ENCODE peak calls at places on chromosomes 1 and 21, in five cellular contexts. One of them, this sample, is unnamed.

GRCh38 chr1:44031900-44032817 is 897 bp upstream of the SLC6A9 start:
- DNase-seq in H1: no peak
- DNase-seq in mesenchymal stem cell: no peak
- DNase-seq in neuronal stem cell: no peak
- DNase-seq in trophoblast cell: no peak
- DNase-seq in this sample: peak

GRCh38 chr21:37266515-37267221 is 466 bp downstream of the VPS26C start:
- DNase-seq in H1: peak
- DNase-seq in mesenchymal stem cell: peak
- DNase-seq in neuronal stem cell: peak
- DNase-seq in trophoblast cell: peak
- DNase-seq in this sample: no peak

GRCh38 chr1:43711049-43711448 is 3.7 kb downstream of the ST3GAL3 start:
- DNase-seq in H1: no peak
- DNase-seq in mesenchymal stem cell: peak
- DNase-seq in neuronal stem cell: no peak
- DNase-seq in trophoblast cell: no peak
- DNase-seq in this sample: no peak

GRCh38 chr1:188958461-188959115 is 1519.1 kb downstream of the BRINP3 start:
- DNase-seq in H1: no peak
- DNase-seq in mesenchymal stem cell: peak
- DNase-seq in neuronal stem cell: no peak
- DNase-seq in trophoblast cell: no peak
- DNase-seq in this sample: no peak

GRCh38 chr1:59156526-59157196 is 140.2 kb upstream of the FGGY start:
- DNase-seq in H1: no peak
- DNase-seq in mesenchymal stem cell: peak
- DNase-seq in neuronal stem cell: peak
- DNase-seq in trophoblast cell: peak
- DNase-seq in this sample: no peak

GRCh38 chr1:175360016-175360415 is 167.4 kb upstream of the KIAA0040 start:
- DNase-seq in H1: no peak
- DNase-seq in mesenchymal stem cell: no peak
- DNase-seq in neuronal stem cell: no peak
- DNase-seq in trophoblast cell: peak
- DNase-seq in this sample: no peak

GRCh38 chr1:36115200-36115669 is 9.8 kb downstream of the COL8A2 start:
- DNase-seq in H1: no peak
- DNase-seq in mesenchymal stem cell: no peak
- DNase-seq in neuronal stem cell: no peak
- DNase-seq in trophoblast cell: no peak
- DNase-seq in this sample: no peak

GRCh38 chr1:40316595-40317393 is at the start of gene COL9A2:
- DNase-seq in H1: peak
- DNase-seq in mesenchymal stem cell: peak
- DNase-seq in neuronal stem cell: no peak
- DNase-seq in trophoblast cell: peak
- DNase-seq in this sample: peak

GRCh38 chr1:181073638-181074037 is 14.9 kb upstream of the IER5 start:
- DNase-seq in H1: no peak
- DNase-seq in mesenchymal stem cell: peak
- DNase-seq in neuronal stem cell: no peak
- DNase-seq in trophoblast cell: no peak
- DNase-seq in this sample: no peak

GRCh38 chr1:247406014-247406656 is 9.8 kb upstream of the NLRP3 start:
- DNase-seq in H1: no peak
- DNase-seq in mesenchymal stem cell: no peak
- DNase-seq in neuronal stem cell: no peak
- DNase-seq in trophoblast cell: no peak
- DNase-seq in this sample: no peak
- H2BK12ac ChIP-seq in H1: no peak
- H2BK12ac ChIP-seq in mesenchymal stem cell: no peak
- H2BK12ac ChIP-seq in neuronal stem cell: no peak
- H2BK12ac ChIP-seq in trophoblast cell: no peak
- H2BK12ac ChIP-seq in this sample: no peak

GRCh38 chr1:81174811-81175476 is 625.8 kb upstream of the ADGRL2 start:
- DNase-seq in H1: no peak
- DNase-seq in mesenchymal stem cell: peak
- DNase-seq in neuronal stem cell: no peak
- DNase-seq in trophoblast cell: peak
- DNase-seq in this sample: no peak

GRCh38 chr1:81183157-81183952 is 617.4 kb upstream of the ADGRL2 start:
- DNase-seq in H1: no peak
- DNase-seq in mesenchymal stem cell: no peak
- DNase-seq in neuronal stem cell: no peak
- DNase-seq in trophoblast cell: no peak
- DNase-seq in this sample: no peak

GRCh38 chr1:81174052-81174451 is 626.7 kb upstream of the ADGRL2 start:
- DNase-seq in H1: no peak
- DNase-seq in mesenchymal stem cell: peak
- DNase-seq in neuronal stem cell: no peak
- DNase-seq in trophoblast cell: no peak
- DNase-seq in this sample: no peak

GRCh38 chr1:81179239-81179638 is 621.5 kb upstream of the ADGRL2 start:
- DNase-seq in H1: no peak
- DNase-seq in mesenchymal stem cell: peak
- DNase-seq in neuronal stem cell: no peak
- DNase-seq in trophoblast cell: peak
- DNase-seq in this sample: no peak
- H2BK12ac ChIP-seq in H1: no peak
- H2BK12ac ChIP-seq in mesenchymal stem cell: no peak
- H2BK12ac ChIP-seq in neuronal stem cell: no peak
- H2BK12ac ChIP-seq in trophoblast cell: no peak
- H2BK12ac ChIP-seq in this sample: no peak

DNA sequence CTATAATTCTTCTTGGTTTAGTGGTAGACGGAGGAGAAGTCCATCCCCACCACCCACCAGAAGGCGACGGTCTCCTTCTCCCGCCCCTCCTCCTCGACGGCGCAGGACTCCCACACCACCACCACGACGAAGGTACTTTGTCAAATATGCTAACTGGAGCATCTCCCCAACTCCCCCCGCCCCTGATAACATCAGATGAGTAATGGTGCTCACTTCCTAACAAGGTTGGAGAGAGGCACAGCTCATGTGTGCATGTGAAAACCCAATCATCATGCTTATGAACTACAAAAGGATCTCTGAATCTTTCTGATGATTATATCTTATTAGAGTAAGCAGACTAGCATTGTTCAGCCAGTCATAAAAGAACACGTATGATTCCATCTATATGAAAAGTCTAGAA is 23.7 kb downstream of the SRRM1 start:
- DNase-seq in H1: no peak
- DNase-seq in mesenchymal stem cell: no peak
- DNase-seq in neuronal stem cell: no peak
- DNase-seq in trophoblast cell: no peak
- DNase-seq in this sample: no peak
- H2BK12ac ChIP-seq in H1: no peak
- H2BK12ac ChIP-seq in mesenchymal stem cell: no peak
- H2BK12ac ChIP-seq in neuronal stem cell: no peak
- H2BK12ac ChIP-seq in trophoblast cell: no peak
- H2BK12ac ChIP-seq in this sample: no peak

GRCh38 chr1:169814265-169814664 is 19.6 kb upstream of the METTL18 start:
- DNase-seq in H1: no peak
- DNase-seq in mesenchymal stem cell: no peak
- DNase-seq in neuronal stem cell: no peak
- DNase-seq in trophoblast cell: no peak
- DNase-seq in this sample: no peak
- H2BK12ac ChIP-seq in H1: no peak
- H2BK12ac ChIP-seq in mesenchymal stem cell: no peak
- H2BK12ac ChIP-seq in neuronal stem cell: no peak
- H2BK12ac ChIP-seq in trophoblast cell: no peak
- H2BK12ac ChIP-seq in this sample: no peak

GRCh38 chr1:93988634-93989350 is 79.6 kb upstream of the GCLM start:
- DNase-seq in H1: no peak
- DNase-seq in mesenchymal stem cell: peak
- DNase-seq in neuronal stem cell: no peak
- DNase-seq in trophoblast cell: peak
- DNase-seq in this sample: no peak
- H2BK12ac ChIP-seq in H1: no peak
- H2BK12ac ChIP-seq in mesenchymal stem cell: no peak
- H2BK12ac ChIP-seq in neuronal stem cell: no peak
- H2BK12ac ChIP-seq in trophoblast cell: no peak
- H2BK12ac ChIP-seq in this sample: no peak

DNA sequence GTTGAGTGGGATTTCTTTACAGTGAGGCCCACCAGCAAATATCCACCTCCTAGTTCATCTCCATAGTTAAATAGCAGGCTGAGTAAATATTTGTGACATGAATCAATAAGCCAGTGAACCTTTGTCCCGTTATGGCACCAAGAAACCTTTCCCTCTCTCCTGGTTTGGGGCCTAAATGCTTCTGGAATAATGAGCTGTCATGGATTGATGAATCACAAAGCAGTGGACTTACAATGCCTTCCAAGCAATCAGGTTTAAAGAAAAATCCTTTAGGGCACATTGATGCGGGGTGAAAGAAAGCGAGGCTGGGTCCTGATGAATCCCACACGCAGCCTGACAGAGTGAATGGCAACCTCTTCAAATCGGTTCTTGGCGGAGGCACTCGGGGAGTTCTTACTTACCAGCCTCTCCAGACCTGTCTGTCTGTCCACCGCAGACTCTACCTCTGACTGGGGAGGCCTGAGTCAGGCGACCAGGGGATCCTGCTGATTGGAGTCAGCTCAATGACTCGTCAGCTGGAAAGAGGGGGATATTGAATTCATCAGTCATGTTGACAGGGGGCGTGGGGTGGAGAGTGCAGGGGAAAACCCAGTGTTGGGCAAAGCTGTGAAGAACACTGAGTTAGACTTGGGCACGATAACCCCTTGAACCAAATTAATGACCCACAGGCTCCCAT is 247.3 kb downstream of the PLPP3 start:
- DNase-seq in H1: no peak
- DNase-seq in mesenchymal stem cell: peak
- DNase-seq in neuronal stem cell: no peak
- DNase-seq in trophoblast cell: no peak
- DNase-seq in this sample: no peak
- H2BK12ac ChIP-seq in H1: no peak
- H2BK12ac ChIP-seq in mesenchymal stem cell: peak
- H2BK12ac ChIP-seq in neuronal stem cell: no peak
- H2BK12ac ChIP-seq in trophoblast cell: no peak
- H2BK12ac ChIP-seq in this sample: no peak

GRCh38 chr1:65581120-65581519 is 160.7 kb downstream of the LEPR start:
- DNase-seq in H1: no peak
- DNase-seq in mesenchymal stem cell: peak
- DNase-seq in neuronal stem cell: no peak
- DNase-seq in trophoblast cell: no peak
- DNase-seq in this sample: no peak

GRCh38 chr1:65590279-65590678 is 169.8 kb downstream of the LEPR start:
- DNase-seq in H1: no peak
- DNase-seq in mesenchymal stem cell: no peak
- DNase-seq in neuronal stem cell: no peak
- DNase-seq in trophoblast cell: no peak
- DNase-seq in this sample: no peak

DNA sequence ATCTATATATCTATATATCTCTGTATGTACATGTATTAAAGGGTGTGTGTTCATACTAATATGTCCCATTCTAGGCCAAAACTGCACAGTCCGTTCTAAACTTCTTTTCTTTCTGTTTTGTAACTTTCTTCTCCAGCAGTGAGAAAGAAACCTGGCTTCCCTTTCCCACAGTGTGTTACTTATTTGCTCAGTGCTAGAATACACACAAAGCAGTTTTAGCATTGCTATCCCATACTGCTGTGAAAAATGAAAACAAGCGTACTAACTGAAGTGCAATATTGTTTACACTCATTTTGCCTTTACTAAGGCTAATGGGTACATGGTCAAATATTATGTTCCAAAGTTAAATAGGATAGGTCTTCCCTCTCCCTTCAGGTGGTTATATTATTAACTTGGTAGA is 163.9 kb downstream of the LEPR start:
- DNase-seq in H1: no peak
- DNase-seq in mesenchymal stem cell: no peak
- DNase-seq in neuronal stem cell: no peak
- DNase-seq in trophoblast cell: no peak
- DNase-seq in this sample: no peak
- H2BK12ac ChIP-seq in H1: no peak
- H2BK12ac ChIP-seq in mesenchymal stem cell: no peak
- H2BK12ac ChIP-seq in neuronal stem cell: no peak
- H2BK12ac ChIP-seq in trophoblast cell: no peak
- H2BK12ac ChIP-seq in this sample: no peak

This sample was measured in H9.